ENCODE peak calls at places on chromosomes 13 and 19, in seven cellular contexts. Y, Z, O, B, W, M and Q are unnamed samples.

GRCh38 chr19:57241181-57241580 is 749 bp downstream of the ZNF805 start:
- DNase-seq in Y (no peak), Z (no peak), O (peak; percentile 36), B (no peak), W (no peak), M (peak; percentile 37), Q (peak; percentile 4)

GRCh38 chr13:91142572-91142971 is 204.9 kb upstream of the MIR17HG start:
- DNase-seq in Y (no peak), Z (peak; percentile 33), O (peak; percentile 89), B (no peak), W (no peak), M (no peak), Q (no peak)

GRCh38 chr13:75715598-75716523 is 79.7 kb downstream of the LMO7 start:
- DNase-seq in Y (no peak), Z (no peak), O (no peak), B (no peak), W (no peak), M (no peak), Q (no peak)

GRCh38 chr13:89514534-89515312 is 1832.8 kb upstream of the MIR17HG start:
- DNase-seq in Y (peak; percentile 43), Z (peak; percentile 15), O (peak; percentile 69), B (no peak), W (no peak), M (no peak), Q (no peak)

GRCh38 chr13:100589178-100589725 is 663 bp upstream of the GGACT start:
- DNase-seq in Y (no peak), Z (no peak), O (no peak), B (no peak), W (no peak), M (no peak), Q (no peak)

GRCh38 chr19:3979674-3980352 is 5.5 kb downstream of the EEF2 start:
- DNase-seq in Y (no peak), Z (no peak), O (no peak), B (no peak), W (peak; percentile 15), M (no peak), Q (no peak)

GRCh38 chr19:32570081-32570785 is 10.8 kb upstream of the PDCD5 start:
- DNase-seq in Y (peak; percentile 81), Z (peak; percentile 44), O (peak; percentile 6), B (peak; percentile 36), W (peak; percentile 38), M (peak; percentile 59), Q (no peak)

GRCh38 chr19:40200352-40201099 is 9.3 kb downstream of the MAP3K10 start:
- DNase-seq in Y (no peak), Z (no peak), O (no peak), B (no peak), W (no peak), M (no peak), Q (no peak)

GRCh38 chr13:49649244-49649962 is 21.1 kb downstream of the ARL11 start:
- DNase-seq in Y (peak; percentile 35), Z (no peak), O (peak; percentile 27), B (no peak), W (no peak), M (peak; percentile 45), Q (no peak)
- TF ChIP-seq CTCF in Y (peak; percentile 45), Z (no peak), O (peak; percentile 38), B (no peak), W (no peak), M (peak; percentile 60), Q (peak; percentile 51)

GRCh38 chr13:51587372-51587771 is 3.1 kb downstream of the WDFY2 start:
- DNase-seq in Y (no peak), Z (no peak), O (no peak), B (no peak), W (no peak), M (no peak), Q (no peak)
- H3K27ac ChIP-seq in Y (no peak overlapping the region), Z (peak overlapping the region; percentile 10), O (no peak overlapping the region), B (no peak overlapping the region), W (no peak overlapping the region), M (no peak overlapping the region), Q (no peak overlapping the region)

DNA sequence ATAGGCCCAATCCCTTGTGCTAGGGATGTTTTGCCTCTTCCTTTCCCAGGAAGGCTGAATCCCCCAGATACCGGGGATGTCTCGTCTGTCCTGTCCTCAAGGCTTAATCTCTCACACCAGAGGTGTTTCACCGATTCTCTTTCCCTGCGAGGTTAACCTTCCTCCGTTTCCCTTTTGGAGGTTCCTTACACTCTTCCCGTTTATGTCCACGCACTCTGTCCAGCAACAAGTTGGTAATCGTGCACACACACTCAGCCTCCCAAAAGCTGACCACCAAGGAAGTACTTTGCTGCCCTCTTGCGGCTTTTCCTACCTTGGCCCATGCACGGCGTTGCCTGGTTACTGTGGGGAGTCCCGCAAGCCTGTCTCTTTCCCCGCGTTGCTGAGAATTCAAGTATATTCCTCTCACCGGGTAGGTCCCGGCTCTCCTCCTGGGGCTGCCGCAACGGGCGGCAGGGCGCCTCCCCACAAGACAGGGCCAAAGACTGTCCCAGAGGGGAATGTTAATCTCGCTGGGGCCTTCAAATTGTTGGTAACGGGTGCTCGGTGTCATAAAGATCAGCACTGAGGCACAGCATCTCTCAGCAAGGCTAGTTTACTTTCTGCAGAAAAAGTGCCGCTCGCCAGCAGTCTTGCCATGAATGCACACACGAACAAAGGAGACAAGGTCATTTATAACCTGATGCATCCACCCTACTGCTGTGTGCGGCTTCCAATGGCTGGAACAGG is 36.7 kb upstream of the CD177 start:
- DNase-seq in Y (peak; percentile 91), Z (no peak), O (peak; percentile 10), B (no peak), W (no peak), M (no peak), Q (no peak)
- TF ChIP-seq CTCF in Y (peak; percentile 86), Z (no peak), O (peak; percentile 16), B (no peak), W (no peak), M (peak; percentile 26), Q (no peak)

DNA sequence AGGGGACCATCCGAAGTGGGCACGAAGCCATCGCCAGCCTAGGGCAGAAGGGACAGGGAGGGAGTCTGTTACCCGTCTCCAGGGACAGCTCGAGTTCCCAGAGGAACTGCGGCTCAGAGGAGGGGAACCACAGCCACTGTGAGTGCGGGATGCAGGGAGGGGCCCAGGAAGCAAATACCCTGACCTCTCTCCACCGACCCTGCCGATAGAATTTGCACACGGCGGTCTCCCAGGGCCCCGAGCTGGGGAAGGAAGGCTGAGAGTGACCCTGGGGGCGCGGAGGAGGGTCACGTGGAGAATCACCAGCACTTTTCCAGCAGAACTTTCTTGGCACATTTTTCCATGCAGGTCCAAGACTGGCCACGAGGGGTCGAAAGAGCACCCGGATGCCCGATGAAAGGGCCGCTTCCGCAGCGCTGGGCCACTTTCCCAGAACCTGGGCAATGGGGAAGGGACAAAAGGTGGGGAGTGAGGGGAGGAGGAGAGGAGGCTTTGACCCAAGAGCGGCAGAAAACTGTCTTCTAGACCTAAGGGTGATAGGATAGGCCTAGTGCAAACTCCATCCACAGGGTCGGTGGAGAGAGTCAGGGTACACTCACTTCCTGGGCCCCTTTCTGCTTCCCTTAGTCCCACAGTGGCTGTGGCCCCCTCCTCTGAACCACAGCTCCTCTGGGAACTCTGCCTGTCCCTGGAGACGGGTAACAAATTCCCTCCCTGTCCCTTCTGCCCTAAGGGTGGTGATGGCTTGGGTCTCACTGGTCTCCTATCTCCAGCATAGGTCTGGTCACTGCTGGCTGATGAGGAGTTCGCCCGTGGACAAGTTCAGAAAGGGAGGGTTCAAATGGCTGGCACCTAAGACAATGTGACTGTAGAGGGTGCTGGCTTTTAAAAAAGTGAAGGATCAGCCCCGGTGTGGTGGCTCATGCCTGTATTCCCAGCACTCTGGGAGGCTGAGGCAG is 5.3 kb upstream of the GPR4 start:
- DNase-seq in Y (peak; percentile 89), Z (peak; percentile 82), O (peak; percentile 23), B (peak; percentile 75), W (peak; percentile 61), M (peak; percentile 83), Q (no peak)
- H3K27ac ChIP-seq in Y (no peak overlapping the region), Z (peak overlapping the region; percentile 9), O (no peak overlapping the region), B (peak overlapping the region; percentile 42), W (no peak overlapping the region), M (no peak overlapping the region), Q (no peak overlapping the region)

GRCh38 chr19:53915000-53915399 is 5.9 kb downstream of the CACNG7 start:
- DNase-seq in Y (peak; percentile 20), Z (no peak), O (no peak), B (no peak), W (no peak), M (no peak), Q (no peak)

GRCh38 chr19:53916004-53916403 is 6.9 kb downstream of the CACNG7 start:
- DNase-seq in Y (no peak), Z (no peak), O (no peak), B (no peak), W (no peak), M (no peak), Q (no peak)

GRCh38 chr19:53910170-53910518 is 1.1 kb downstream of the CACNG7 start:
- DNase-seq in Y (peak; percentile 86), Z (no peak), O (no peak), B (no peak), W (no peak), M (peak; percentile 12), Q (no peak)

GRCh38 chr19:53909471-53910169 is 542 bp downstream of the CACNG7 start:
- DNase-seq in Y (peak; percentile 32), Z (no peak), O (no peak), B (no peak), W (no peak), M (no peak), Q (no peak)

GRCh38 chr19:53912653-53913052 is 3.6 kb downstream of the CACNG7 start:
- DNase-seq in Y (peak; percentile 51), Z (no peak), O (no peak), B (no peak), W (no peak), M (no peak), Q (no peak)
- TF ChIP-seq CTCF in Y (peak; percentile 65), Z (no peak), O (no peak), B (no peak), W (no peak), M (peak; percentile 32), Q (no peak)

GRCh38 chr19:55158848-55159793 is 1.6 kb upstream of the TNNI3 start:
- DNase-seq in Y (no peak), Z (no peak), O (no peak), B (no peak), W (no peak), M (peak; percentile 51), Q (no peak)
- H3K27ac ChIP-seq in Y (no peak overlapping the region), Z (no peak overlapping the region), O (no peak overlapping the region), B (no peak overlapping the region), W (no peak overlapping the region), M (peak overlapping the region; percentile 48), Q (no peak overlapping the region)

DNA sequence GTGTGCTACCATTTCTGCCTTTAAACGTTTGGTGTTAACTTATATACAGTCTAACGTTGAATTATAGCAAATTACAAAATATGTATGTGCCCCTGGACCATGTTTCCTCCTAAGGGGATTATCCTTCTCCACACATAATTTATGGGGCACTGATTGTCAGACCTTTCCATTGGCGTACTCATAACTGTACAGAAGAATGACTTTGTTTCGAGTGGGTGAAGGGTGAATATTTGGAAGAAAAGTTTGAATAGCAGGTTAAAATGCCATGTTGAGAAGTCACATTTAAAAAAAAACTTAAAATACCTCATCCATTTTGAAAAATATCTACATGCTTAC is 58.8 kb downstream of the SLC10A2 start:
- DNase-seq in Y (no peak), Z (no peak), O (no peak), B (no peak), W (no peak), M (no peak), Q (no peak)
- TF ChIP-seq CTCF in Y (no peak), Z (no peak), O (no peak), B (no peak), W (no peak), M (no peak), Q (no peak)

DNA sequence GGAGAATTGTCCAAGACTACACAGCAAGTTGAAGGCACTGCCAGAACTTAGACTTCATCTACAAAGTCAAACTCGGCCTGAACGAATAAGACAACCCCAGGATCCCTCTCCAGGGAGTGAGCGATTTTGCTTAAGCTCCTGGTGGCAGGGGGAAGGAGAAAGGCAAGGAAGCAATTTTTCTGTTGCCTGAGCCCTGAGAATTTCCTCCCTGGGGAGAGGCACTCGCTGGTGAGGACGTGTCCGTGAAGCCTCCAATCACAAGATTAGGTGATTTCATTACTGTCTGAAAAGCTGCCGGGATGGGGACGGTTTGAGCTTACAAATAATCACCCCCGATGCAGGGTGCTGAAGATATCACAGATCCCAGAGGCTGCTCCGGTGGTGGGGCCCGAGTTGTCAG is 45.6 kb downstream of the TINCR start:
- DNase-seq in Y (no peak), Z (no peak), O (no peak), B (no peak), W (no peak), M (no peak), Q (no peak)
- H3K27ac ChIP-seq in Y (no peak overlapping the region), Z (no peak overlapping the region), O (no peak overlapping the region), B (no peak overlapping the region), W (no peak overlapping the region), M (no peak overlapping the region), Q (no peak overlapping the region)